ENCODE peak calls at places on chromosome 1, in six cellular contexts. One of them, this sample, is unnamed.

GRCh38 chr1:93304716-93305138 is 41.0 kb upstream of the DR1 start:
- DNase-seq in bronchial epithelial cell: peak; percentile 68
- DNase-seq in CD8-positive, alpha-beta memory T cell: no peak
- DNase-seq in stimulated activated CD8-positive, alpha-beta memory T cell treated with anti-CD3 and anti-CD28 coated beads, Interleukin-7, amount 100 ng/mL, for 1 hour: no peak
- DNase-seq in HCEC 1CT: peak; percentile 65
- DNase-seq in stromal cell of bone marrow: peak; percentile 48
- DNase-seq in this sample: no peak

GRCh38 chr1:40755052-40755451 is 28.5 kb upstream of the KCNQ4 start:
- DNase-seq in CD8-positive, alpha-beta memory T cell: no peak
- DNase-seq in HCEC 1CT: no peak
- DNase-seq in bronchial epithelial cell: peak; percentile 20
- DNase-seq in stromal cell of bone marrow: no peak
- DNase-seq in stimulated activated CD8-positive, alpha-beta memory T cell treated with anti-CD3 and anti-CD28 coated beads, Interleukin-7, amount 100 ng/mL, for 1 hour: no peak
- DNase-seq in this sample: no peak

GRCh38 chr1:17287377-17287776 is 20.6 kb upstream of the PADI4 start:
- DNase-seq in bronchial epithelial cell: peak; percentile 94
- DNase-seq in HCEC 1CT: peak; percentile 95
- DNase-seq in stromal cell of bone marrow: peak; percentile 75
- DNase-seq in CD8-positive, alpha-beta memory T cell: no peak
- DNase-seq in stimulated activated CD8-positive, alpha-beta memory T cell treated with anti-CD3 and anti-CD28 coated beads, Interleukin-7, amount 100 ng/mL, for 1 hour: no peak
- DNase-seq in this sample: no peak

GRCh38 chr1:49183489-49183888 is 406.8 kb upstream of the BEND5 start:
- DNase-seq in HCEC 1CT: no peak
- DNase-seq in CD8-positive, alpha-beta memory T cell: no peak
- DNase-seq in stimulated activated CD8-positive, alpha-beta memory T cell treated with anti-CD3 and anti-CD28 coated beads, Interleukin-7, amount 100 ng/mL, for 1 hour: no peak
- DNase-seq in bronchial epithelial cell: no peak
- DNase-seq in stromal cell of bone marrow: no peak
- DNase-seq in this sample: no peak

GRCh38 chr1:77378723-77379533 is 97.1 kb downstream of the AK5 start:
- DNase-seq in CD8-positive, alpha-beta memory T cell: no peak
- DNase-seq in bronchial epithelial cell: no peak
- DNase-seq in stromal cell of bone marrow: no peak
- DNase-seq in stimulated activated CD8-positive, alpha-beta memory T cell treated with anti-CD3 and anti-CD28 coated beads, Interleukin-7, amount 100 ng/mL, for 1 hour: no peak
- DNase-seq in HCEC 1CT: peak; percentile 33
- DNase-seq in this sample: no peak

GRCh38 chr1:175208773-175209492 is 16.4 kb upstream of the KIAA0040 start:
- DNase-seq in CD8-positive, alpha-beta memory T cell: peak; percentile 11
- DNase-seq in HCEC 1CT: no peak
- DNase-seq in stromal cell of bone marrow: no peak
- DNase-seq in bronchial epithelial cell: no peak
- DNase-seq in stimulated activated CD8-positive, alpha-beta memory T cell treated with anti-CD3 and anti-CD28 coated beads, Interleukin-7, amount 100 ng/mL, for 1 hour: peak; percentile 10
- DNase-seq in this sample: no peak

GRCh38 chr1:208479435-208479834 is 235.3 kb upstream of the PLXNA2 start:
- DNase-seq in HCEC 1CT: no peak
- DNase-seq in stromal cell of bone marrow: no peak
- DNase-seq in bronchial epithelial cell: no peak
- DNase-seq in stimulated activated CD8-positive, alpha-beta memory T cell treated with anti-CD3 and anti-CD28 coated beads, Interleukin-7, amount 100 ng/mL, for 1 hour: no peak
- DNase-seq in CD8-positive, alpha-beta memory T cell: no peak
- DNase-seq in this sample: no peak

GRCh38 chr1:244599937-244600350 is 53.0 kb upstream of the DESI2 start:
- DNase-seq in stromal cell of bone marrow: peak; percentile 93
- DNase-seq in HCEC 1CT: peak; percentile 94
- DNase-seq in CD8-positive, alpha-beta memory T cell: no peak
- DNase-seq in bronchial epithelial cell: peak; percentile 98
- DNase-seq in stimulated activated CD8-positive, alpha-beta memory T cell treated with anti-CD3 and anti-CD28 coated beads, Interleukin-7, amount 100 ng/mL, for 1 hour: no peak
- DNase-seq in this sample: no peak

GRCh38 chr1:3069491-3070303 is 694 bp downstream of the PRDM16 start:
- DNase-seq in bronchial epithelial cell: peak; percentile 27
- DNase-seq in stimulated activated CD8-positive, alpha-beta memory T cell treated with anti-CD3 and anti-CD28 coated beads, Interleukin-7, amount 100 ng/mL, for 1 hour: no peak
- DNase-seq in CD8-positive, alpha-beta memory T cell: no peak
- DNase-seq in stromal cell of bone marrow: peak; percentile 66
- DNase-seq in HCEC 1CT: no peak
- DNase-seq in this sample: no peak

GRCh38 chr1:35539073-35539823 is 18.0 kb downstream of the KIAA0319L start:
- DNase-seq in stromal cell of bone marrow: no peak
- DNase-seq in stimulated activated CD8-positive, alpha-beta memory T cell treated with anti-CD3 and anti-CD28 coated beads, Interleukin-7, amount 100 ng/mL, for 1 hour: no peak
- DNase-seq in bronchial epithelial cell: peak; percentile 32
- DNase-seq in CD8-positive, alpha-beta memory T cell: no peak
- DNase-seq in HCEC 1CT: peak; percentile 30
- DNase-seq in this sample: no peak

GRCh38 chr1:226625326-226625725 is 76.8 kb downstream of the STUM start:
- DNase-seq in bronchial epithelial cell: no peak
- DNase-seq in HCEC 1CT: no peak
- DNase-seq in stromal cell of bone marrow: no peak
- DNase-seq in CD8-positive, alpha-beta memory T cell: no peak
- DNase-seq in stimulated activated CD8-positive, alpha-beta memory T cell treated with anti-CD3 and anti-CD28 coated beads, Interleukin-7, amount 100 ng/mL, for 1 hour: no peak
- DNase-seq in this sample: peak; percentile 54

GRCh38 chr1:168708698-168709406 is 20.2 kb downstream of the DPT start:
- DNase-seq in stromal cell of bone marrow: peak; percentile 31
- DNase-seq in HCEC 1CT: peak; percentile 17
- DNase-seq in bronchial epithelial cell: no peak
- DNase-seq in stimulated activated CD8-positive, alpha-beta memory T cell treated with anti-CD3 and anti-CD28 coated beads, Interleukin-7, amount 100 ng/mL, for 1 hour: no peak
- DNase-seq in CD8-positive, alpha-beta memory T cell: no peak
- DNase-seq in this sample: no peak

GRCh38 chr1:50412813-50413476 is 10.3 kb downstream of the DMRTA2 start:
- DNase-seq in bronchial epithelial cell: no peak
- DNase-seq in CD8-positive, alpha-beta memory T cell: no peak
- DNase-seq in stimulated activated CD8-positive, alpha-beta memory T cell treated with anti-CD3 and anti-CD28 coated beads, Interleukin-7, amount 100 ng/mL, for 1 hour: no peak
- DNase-seq in stromal cell of bone marrow: no peak
- DNase-seq in HCEC 1CT: no peak
- DNase-seq in this sample: no peak

GRCh38 chr1:93123141-93123783 is 44.2 kb downstream of the MTF2 start:
- DNase-seq in stimulated activated CD8-positive, alpha-beta memory T cell treated with anti-CD3 and anti-CD28 coated beads, Interleukin-7, amount 100 ng/mL, for 1 hour: no peak
- DNase-seq in CD8-positive, alpha-beta memory T cell: no peak
- DNase-seq in bronchial epithelial cell: no peak
- DNase-seq in stromal cell of bone marrow: no peak
- DNase-seq in HCEC 1CT: no peak
- DNase-seq in this sample: no peak

GRCh38 chr1:31155216-31155806 is 84.4 kb downstream of the NKAIN1 start:
- DNase-seq in stimulated activated CD8-positive, alpha-beta memory T cell treated with anti-CD3 and anti-CD28 coated beads, Interleukin-7, amount 100 ng/mL, for 1 hour: no peak
- DNase-seq in stromal cell of bone marrow: no peak
- DNase-seq in bronchial epithelial cell: peak; percentile 30
- DNase-seq in HCEC 1CT: peak; percentile 77
- DNase-seq in CD8-positive, alpha-beta memory T cell: peak; percentile 38
- DNase-seq in this sample: peak; percentile 81

GRCh38 chr1:97621955-97622354 is 298.9 kb downstream of the DPYD start:
- DNase-seq in CD8-positive, alpha-beta memory T cell: no peak
- DNase-seq in HCEC 1CT: peak; percentile 47
- DNase-seq in stromal cell of bone marrow: no peak
- DNase-seq in stimulated activated CD8-positive, alpha-beta memory T cell treated with anti-CD3 and anti-CD28 coated beads, Interleukin-7, amount 100 ng/mL, for 1 hour: no peak
- DNase-seq in bronchial epithelial cell: peak; percentile 76
- DNase-seq in this sample: no peak

This sample was measured in suprapubic skin.